ENCODE peak calls at places on chromosome 11, in six cellular contexts. C, S, N, E, D and B are unnamed samples.

GRCh38 chr11:60349990-60350389 is 22.9 kb downstream of the MS4A6E start:
- DNase-seq in C (no peak), D (no peak), N (no peak), E (no peak), S (no peak), B (no peak)

GRCh38 chr11:107430525-107430924 is 27.1 kb downstream of the CWF19L2 start:
- DNase-seq in N (no peak), D (no peak), C (no peak), E (no peak), S (no peak), B (no peak)

GRCh38 chr11:127493330-127493729 is 492.8 kb upstream of the KIRREL3 start:
- DNase-seq in S (peak; percentile 13), E (no peak), D (peak; percentile 0), N (no peak), C (peak; percentile 41), B (no peak)

GRCh38 chr11:134439181-134439580 is 27.1 kb upstream of the B3GAT1 start:
- DNase-seq in D (no peak), N (no peak), C (no peak), S (peak; percentile 27), E (no peak), B (no peak)

GRCh38 chr11:122758361-122758760 is 79.9 kb upstream of the CRTAM start:
- DNase-seq in D (no peak), S (no peak), N (no peak), C (no peak), E (no peak), B (no peak)

GRCh38 chr11:44518968-44519550 is 46.4 kb upstream of the CD82 start:
- DNase-seq in D (no peak), S (no peak), C (no peak), E (no peak), N (no peak), B (no peak)

GRCh38 chr11:66002648-66003225 is 434 bp downstream of the BANF1 start:
- DNase-seq in E (peak; percentile 73), N (peak; percentile 67), C (peak; percentile 61), S (no peak), D (peak; percentile 57), B (no peak)

GRCh38 chr11:104343578-104343977 is 179.6 kb upstream of the PDGFD start:
- DNase-seq in S (no peak), C (no peak), E (no peak), N (no peak), D (peak; percentile 17), B (no peak)

GRCh38 chr11:128022007-128022368 is 565.4 kb downstream of the ETS1 start:
- DNase-seq in E (no peak), D (peak; percentile 58), N (no peak), S (no peak), C (no peak), B (no peak)

GRCh38 chr11:76735841-76736240 is 47.3 kb upstream of the TSKU start:
- DNase-seq in N (no peak), C (no peak), E (no peak), S (no peak), D (no peak), B (no peak)

GRCh38 chr11:12963051-12963450 is 46.1 kb upstream of the RASSF10 start:
- DNase-seq in D (no peak), S (no peak), N (no peak), C (no peak), E (no peak), B (no peak)

GRCh38 chr11:1916986-1917522 is 2.4 kb upstream of the TNNT3 start:
- DNase-seq in E (no peak), C (no peak), N (no peak), D (no peak), S (no peak), B (peak; percentile 56)

GRCh38 chr11:57313788-57314135 is 11.0 kb downstream of the TNKS1BP1 start:
- DNase-seq in D (no peak), C (no peak), E (no peak), S (peak; percentile 83), N (no peak), B (peak; percentile 40)

GRCh38 chr11:1531961-1532586 is 40.0 kb downstream of the DUSP8 start:
- DNase-seq in C (no peak), D (no peak), N (no peak), E (no peak), S (peak; percentile 52), B (no peak)

GRCh38 chr11:110850846-110851245 is 138.6 kb upstream of the ARHGAP20 start:
- DNase-seq in E (no peak), D (peak; percentile 72), N (no peak), S (no peak), C (no peak), B (no peak)

GRCh38 chr11:93512073-93512475 is 31.1 kb downstream of the SMCO4 start:
- DNase-seq in S (no peak), D (no peak), C (no peak), N (no peak), E (no peak), B (no peak)

GRCh38 chr11:12411806-12412727 is 34.7 kb downstream of the PARVA start:
- DNase-seq in N (peak; percentile 61), C (peak; percentile 44), D (peak; percentile 91), E (peak; percentile 49), S (peak; percentile 83), B (no peak)

GRCh38 chr11:117823294-117823940 is 1.1 kb downstream of the FXYD2 start:
- DNase-seq in N (no peak), D (peak; percentile 29), S (peak; percentile 68), E (no peak), C (no peak), B (peak; percentile 67)

GRCh38 chr11:6646631-6647281 is 8.9 kb downstream of the DCHS1 start:
- DNase-seq in S (peak; percentile 56), N (peak; percentile 40), E (no peak), C (no peak), D (peak; percentile 57), B (no peak)

GRCh38 chr11:8768625-8769333 is 86.2 kb downstream of the RPL27A start:
- DNase-seq in S (no peak), E (no peak), N (no peak), C (no peak), D (peak; percentile 56), B (no peak)

GRCh38 chr11:43708776-43709175 is 28.2 kb downstream of the HSD17B12 start:
- DNase-seq in D (peak; percentile 13), E (no peak), C (no peak), S (no peak), N (no peak), B (no peak)

GRCh38 chr11:2885017-2885675 is 429 bp downstream of the CDKN1C start:
- DNase-seq in D (peak; percentile 66), S (peak; percentile 94), C (peak; percentile 71), E (peak; percentile 75), N (peak; percentile 65), B (peak; percentile 85)

GRCh38 chr11:68743539-68743938 is 7.8 kb downstream of the TESMIN start:
- DNase-seq in C (no peak), D (no peak), N (no peak), E (no peak), S (no peak), B (no peak)

GRCh38 chr11:68963779-68964178 is 17.0 kb downstream of the MRGPRD start:
- DNase-seq in S (no peak), D (no peak), C (no peak), E (peak; percentile 30), N (no peak), B (peak; percentile 46)

DNA sequence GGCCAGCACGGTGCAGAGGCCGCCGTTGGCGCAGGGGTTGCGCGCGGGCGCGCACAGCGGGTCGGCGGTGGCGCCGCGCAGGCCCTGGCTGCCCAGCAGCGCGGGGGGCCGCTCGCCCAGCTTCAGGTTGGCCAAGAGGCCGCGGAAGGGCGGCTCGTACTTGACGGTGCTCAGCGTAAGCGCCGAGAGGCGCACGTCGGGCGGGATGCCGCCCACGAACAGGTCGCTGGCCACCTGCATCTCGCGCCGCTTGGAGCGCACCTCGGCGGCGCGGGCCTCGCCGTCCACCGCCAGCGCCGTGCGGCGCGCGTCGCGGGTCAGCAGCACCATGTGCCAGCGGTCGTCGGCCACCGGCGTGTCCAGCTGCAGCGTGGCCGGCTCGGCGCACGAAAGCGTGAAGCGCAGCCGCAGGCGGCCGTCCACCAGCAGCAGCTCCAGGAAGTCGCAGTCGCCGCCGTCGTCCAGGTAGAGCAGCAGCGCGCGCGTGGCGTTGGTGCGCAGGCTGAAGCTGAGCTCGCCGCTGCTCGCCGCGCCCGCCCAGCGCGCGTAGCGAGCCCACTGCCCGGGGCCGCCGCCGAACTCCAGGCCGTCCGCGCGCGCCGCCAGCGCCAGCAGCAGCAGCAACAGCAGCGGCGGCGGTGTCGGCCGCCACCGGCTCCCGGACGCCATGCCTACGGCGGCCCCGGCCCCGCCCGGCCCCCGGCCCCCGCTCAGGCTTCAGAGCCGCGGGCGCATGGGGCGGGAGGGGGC is 9.8 kb downstream of the NRXN2 start:
- DNase-seq in D (peak; percentile 67), E (peak; percentile 60), S (peak; percentile 83), N (no peak), C (peak; percentile 21), B (peak; percentile 72)
- H3K27me3 ChIP-seq in D (peaks cover 87% of the 10 kb centered on the region), E (peaks cover 95% of the 10 kb centered on the region), S (peaks cover 55% of the 10 kb centered on the region), N (peaks cover 67% of the 10 kb centered on the region), C (peaks cover 84% of the 10 kb centered on the region), B (peaks cover 91% of the 10 kb centered on the region)

GRCh38 chr11:130031945-130032344 is 29.3 kb upstream of the PRDM10 start:
- DNase-seq in C (no peak), N (no peak), S (no peak), E (no peak), D (no peak), B (no peak)
- H3K27me3 ChIP-seq in C (no peaks in the 10 kb centered on the region), N (no peaks in the 10 kb centered on the region), S (no peaks in the 10 kb centered on the region), E (no peaks in the 10 kb centered on the region), D (no peaks in the 10 kb centered on the region), B (no peaks in the 10 kb centered on the region)

GRCh38 chr11:120781486-120782120 is 242.3 kb upstream of the TBCEL start:
- DNase-seq in E (no peak), D (no peak), N (no peak), S (no peak), C (no peak), B (no peak)

GRCh38 chr11:120784566-120785251 is 239.2 kb upstream of the TBCEL start:
- DNase-seq in N (no peak), D (no peak), S (no peak), C (no peak), E (no peak), B (no peak)

GRCh38 chr11:120789391-120789790 is 234.5 kb upstream of the TBCEL start:
- DNase-seq in E (no peak), S (no peak), N (no peak), C (no peak), D (no peak), B (no peak)

GRCh38 chr11:120785576-120785975 is 238.3 kb upstream of the TBCEL start:
- DNase-seq in N (no peak), S (no peak), C (no peak), D (no peak), E (no peak), B (no peak)

GRCh38 chr11:120786206-120786735 is 237.6 kb upstream of the TBCEL start:
- DNase-seq in N (no peak), D (no peak), C (no peak), S (no peak), E (no peak), B (no peak)
- H3K27me3 ChIP-seq in N (no peaks in the 10 kb centered on the region), D (peaks cover 18% of the 10 kb centered on the region), C (no peaks in the 10 kb centered on the region), S (no peaks in the 10 kb centered on the region), E (peaks cover 3% of the 10 kb centered on the region), B (peaks cover 7% of the 10 kb centered on the region)

DNA sequence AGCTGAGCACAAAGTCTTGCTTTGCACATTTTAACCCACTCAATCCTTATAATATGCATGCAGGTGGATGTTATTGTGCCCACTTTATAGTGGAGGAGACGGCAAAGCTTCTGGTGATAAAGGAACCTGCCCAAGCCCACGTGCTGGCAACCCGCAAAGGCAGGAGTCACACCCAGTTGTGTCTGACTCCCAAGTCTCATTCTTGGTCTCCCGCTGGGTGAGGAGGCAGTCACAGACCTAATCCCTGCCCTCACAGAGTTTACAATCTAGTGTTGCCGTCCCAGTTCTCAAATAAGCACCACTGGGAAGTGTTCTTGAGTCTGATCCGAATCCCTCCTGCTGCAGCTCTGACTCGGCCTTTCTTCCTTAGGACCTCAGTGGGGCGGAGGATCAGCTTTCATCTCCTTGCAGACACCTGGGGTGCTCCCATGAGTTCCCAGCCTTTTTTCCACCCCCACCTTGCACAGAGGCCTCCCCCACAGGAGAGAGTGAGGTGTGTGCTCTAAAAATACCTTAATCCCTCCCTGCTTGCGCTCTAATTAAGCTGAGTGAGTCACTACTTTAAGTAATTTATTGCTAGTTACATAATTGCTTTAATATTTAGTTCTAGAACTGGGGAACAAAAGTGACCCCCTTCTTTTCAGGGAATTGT is 15.1 kb downstream of the PDE2A start:
- DNase-seq in D (no peak), C (no peak), N (no peak), S (no peak), E (no peak), B (no peak)
- H3K27me3 ChIP-seq in D (no peaks in the 10 kb centered on the region), C (peaks cover 45% of the 10 kb centered on the region), N (no peaks in the 10 kb centered on the region), S (no peaks in the 10 kb centered on the region), E (peaks cover 4% of the 10 kb centered on the region), B (peaks cover 8% of the 10 kb centered on the region)